ENCODE peak calls at places on chromosomes 3 and 15, in four cellular contexts. One of them, this sample, is unnamed.

GRCh38 chr3:115627180-115628074 is 4.1 kb downstream of the GAP43 start:
- DNase-seq in fibroblast of lung: no peak
- DNase-seq in PC-3: no peak
- DNase-seq in PC-9: no peak
- DNase-seq in this sample: no peak

GRCh38 chr3:149542375-149543312 is 68.1 kb downstream of the TM4SF4 start:
- DNase-seq in fibroblast of lung: no peak
- DNase-seq in PC-3: no peak
- DNase-seq in PC-9: no peak
- DNase-seq in this sample: no peak

GRCh38 chr15:37773111-37773860 is 161.2 kb upstream of the TMCO5A start:
- DNase-seq in fibroblast of lung: peak
- DNase-seq in PC-3: peak
- DNase-seq in PC-9: no peak
- DNase-seq in this sample: no peak

GRCh38 chr3:177013681-177014280 is 183.5 kb downstream of the TBL1XR1 start:
- DNase-seq in fibroblast of lung: no peak
- DNase-seq in PC-3: no peak
- DNase-seq in PC-9: no peak
- DNase-seq in this sample: no peak

GRCh38 chr15:62904511-62904910 is 138.0 kb upstream of the TPM1 start:
- DNase-seq in fibroblast of lung: peak
- DNase-seq in PC-3: no peak
- DNase-seq in PC-9: no peak
- DNase-seq in this sample: no peak

GRCh38 chr3:134373942-134374790 is at the start of gene AMOTL2:
- DNase-seq in fibroblast of lung: peak
- DNase-seq in PC-3: peak
- DNase-seq in PC-9: peak
- DNase-seq in this sample: peak

GRCh38 chr15:52114256-52114655 is 1.7 kb upstream of the BCL2L10 start:
- DNase-seq in fibroblast of lung: no peak
- DNase-seq in PC-3: no peak
- DNase-seq in PC-9: no peak
- DNase-seq in this sample: no peak

GRCh38 chr3:182618981-182619591 is 174.2 kb upstream of the ATP11B start:
- DNase-seq in fibroblast of lung: peak
- DNase-seq in PC-3: peak
- DNase-seq in PC-9: peak
- DNase-seq in this sample: no peak

GRCh38 chr15:39239562-39239961 is 341.3 kb upstream of the THBS1 start:
- DNase-seq in fibroblast of lung: peak
- DNase-seq in PC-3: peak
- DNase-seq in PC-9: no peak
- DNase-seq in this sample: no peak

GRCh38 chr3:30511524-30512278 is 94.7 kb upstream of the TGFBR2 start:
- DNase-seq in fibroblast of lung: peak
- DNase-seq in PC-3: peak
- DNase-seq in PC-9: peak
- DNase-seq in this sample: peak

GRCh38 chr3:122101646-122102045 is 46.5 kb downstream of the CD86 start:
- DNase-seq in fibroblast of lung: peak
- DNase-seq in PC-3: peak
- DNase-seq in PC-9: peak
- DNase-seq in this sample: peak

DNA sequence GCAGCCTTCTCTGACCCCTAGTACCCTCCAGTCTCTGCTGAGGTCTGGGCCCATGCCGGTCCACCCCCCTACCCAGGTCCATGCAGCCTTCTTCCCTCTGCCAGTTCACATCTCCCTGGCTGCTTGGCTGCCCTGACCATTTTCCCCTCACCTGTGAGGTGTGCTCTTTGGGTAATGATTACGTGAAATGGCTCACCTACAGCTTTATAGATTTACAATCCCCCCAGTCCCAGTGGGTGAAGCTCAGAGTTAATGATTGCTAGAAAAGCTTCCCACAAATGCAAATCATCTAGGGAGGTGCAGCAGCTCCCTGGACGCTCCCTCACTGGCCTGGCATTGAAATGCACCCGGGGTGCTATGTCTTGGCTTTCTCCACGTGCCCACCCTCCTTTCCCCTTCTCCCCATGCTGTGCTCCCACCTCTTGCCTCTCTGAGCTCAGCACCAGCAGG is 18.7 kb downstream of the PAQR5 start:
- DNase-seq in fibroblast of lung: no peak
- DNase-seq in PC-3: no peak
- DNase-seq in PC-9: no peak
- DNase-seq in this sample: no peak
- H3K4me3 ChIP-seq in fibroblast of lung: no peak
- H3K4me3 ChIP-seq in PC-3: no peak
- H3K4me3 ChIP-seq in PC-9: no peak
- H3K4me3 ChIP-seq in this sample: no peak

GRCh38 chr15:89494941-89495637 is 1.3 kb downstream of the RHCG start:
- DNase-seq in fibroblast of lung: peak
- DNase-seq in PC-3: peak
- DNase-seq in PC-9: no peak
- DNase-seq in this sample: no peak

GRCh38 chr15:89495638-89496145 is 691 bp downstream of the RHCG start:
- DNase-seq in fibroblast of lung: no peak
- DNase-seq in PC-3: peak
- DNase-seq in PC-9: peak
- DNase-seq in this sample: no peak

GRCh38 chr15:89498574-89498906 is 2.2 kb upstream of the RHCG start:
- DNase-seq in fibroblast of lung: no peak
- DNase-seq in PC-3: no peak
- DNase-seq in PC-9: no peak
- DNase-seq in this sample: no peak

GRCh38 chr15:89494006-89494405 is 2.4 kb downstream of the RHCG start:
- DNase-seq in fibroblast of lung: no peak
- DNase-seq in PC-3: no peak
- DNase-seq in PC-9: no peak
- DNase-seq in this sample: no peak

GRCh38 chr15:89496155-89497098 is at the start of gene RHCG:
- DNase-seq in fibroblast of lung: peak
- DNase-seq in PC-3: no peak
- DNase-seq in PC-9: peak
- DNase-seq in this sample: no peak
- TF ChIP-seq EZH2 in fibroblast of lung: peak
- TF ChIP-seq EZH2 in PC-3: no peak
- TF ChIP-seq EZH2 in PC-9: no peak
- TF ChIP-seq EZH2 in this sample: no peak

GRCh38 chr3:184349563-184350470 is 11.6 kb downstream of the CLCN2 start:
- DNase-seq in fibroblast of lung: no peak
- DNase-seq in PC-3: no peak
- DNase-seq in PC-9: no peak
- DNase-seq in this sample: no peak
- H3K4me3 ChIP-seq in fibroblast of lung: no peak
- H3K4me3 ChIP-seq in PC-3: no peak
- H3K4me3 ChIP-seq in PC-9: no peak
- H3K4me3 ChIP-seq in this sample: no peak

DNA sequence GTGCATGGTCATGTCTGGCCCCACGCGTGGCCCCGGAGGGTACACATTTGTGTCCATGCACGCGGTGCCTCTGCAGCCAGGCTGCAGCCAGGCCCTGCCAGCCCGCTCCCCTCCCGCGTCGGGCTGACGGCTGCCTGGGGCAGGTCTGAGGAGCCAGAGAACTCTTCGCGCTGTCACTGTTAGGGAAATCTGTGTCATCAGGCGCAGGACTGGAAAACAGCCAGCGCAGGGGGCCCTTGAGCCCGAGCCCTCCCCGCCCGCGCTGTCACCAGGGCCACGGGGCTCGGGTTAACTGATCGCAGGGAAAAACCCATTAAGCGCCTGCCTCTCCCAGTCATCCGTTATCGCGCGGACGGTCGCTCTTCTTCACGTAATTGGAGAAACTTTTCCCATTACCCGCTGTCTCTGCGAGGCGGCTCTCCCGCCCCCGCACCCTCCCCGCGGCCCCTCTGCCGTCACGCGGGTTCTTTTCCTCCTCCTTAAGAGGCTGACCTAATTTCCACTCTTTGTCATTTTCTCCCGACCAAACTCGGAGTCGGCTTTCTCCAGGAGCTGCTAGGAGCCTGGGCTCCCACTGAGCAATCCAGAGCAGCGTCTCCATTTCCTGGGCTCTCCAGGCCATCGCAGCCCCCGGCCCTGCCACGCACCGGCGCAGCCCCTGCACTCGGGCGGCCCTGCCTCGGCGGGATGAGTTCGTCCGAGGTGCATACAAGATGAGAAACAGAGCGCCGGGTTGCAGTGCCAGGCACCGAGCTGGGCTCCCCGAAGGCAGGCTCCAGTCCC is 57.5 kb upstream of the PRR23E start:
- DNase-seq in fibroblast of lung: no peak
- DNase-seq in PC-3: no peak
- DNase-seq in PC-9: no peak
- DNase-seq in this sample: no peak
- TF ChIP-seq EZH2 in fibroblast of lung: peak
- TF ChIP-seq EZH2 in PC-3: peak
- TF ChIP-seq EZH2 in PC-9: no peak
- TF ChIP-seq EZH2 in this sample: no peak

GRCh38 chr15:33101036-33101435 is 93.5 kb downstream of the FMN1 start:
- DNase-seq in fibroblast of lung: no peak
- DNase-seq in PC-3: no peak
- DNase-seq in PC-9: no peak
- DNase-seq in this sample: no peak

GRCh38 chr15:33098082-33099058 is 96.1 kb downstream of the FMN1 start:
- DNase-seq in fibroblast of lung: peak
- DNase-seq in PC-3: peak
- DNase-seq in PC-9: peak
- DNase-seq in this sample: no peak

GRCh38 chr15:33104276-33104675 is 90.2 kb downstream of the FMN1 start:
- DNase-seq in fibroblast of lung: peak
- DNase-seq in PC-3: peak
- DNase-seq in PC-9: peak
- DNase-seq in this sample: no peak

GRCh38 chr15:33099213-33099612 is 95.3 kb downstream of the FMN1 start:
- DNase-seq in fibroblast of lung: no peak
- DNase-seq in PC-3: no peak
- DNase-seq in PC-9: no peak
- DNase-seq in this sample: no peak

GRCh38 chr15:33100314-33100713 is 94.2 kb downstream of the FMN1 start:
- DNase-seq in fibroblast of lung: no peak
- DNase-seq in PC-3: no peak
- DNase-seq in PC-9: no peak
- DNase-seq in this sample: no peak
- H3K4me3 ChIP-seq in fibroblast of lung: no peak
- H3K4me3 ChIP-seq in PC-3: no peak
- H3K4me3 ChIP-seq in PC-9: no peak
- H3K4me3 ChIP-seq in this sample: no peak

DNA sequence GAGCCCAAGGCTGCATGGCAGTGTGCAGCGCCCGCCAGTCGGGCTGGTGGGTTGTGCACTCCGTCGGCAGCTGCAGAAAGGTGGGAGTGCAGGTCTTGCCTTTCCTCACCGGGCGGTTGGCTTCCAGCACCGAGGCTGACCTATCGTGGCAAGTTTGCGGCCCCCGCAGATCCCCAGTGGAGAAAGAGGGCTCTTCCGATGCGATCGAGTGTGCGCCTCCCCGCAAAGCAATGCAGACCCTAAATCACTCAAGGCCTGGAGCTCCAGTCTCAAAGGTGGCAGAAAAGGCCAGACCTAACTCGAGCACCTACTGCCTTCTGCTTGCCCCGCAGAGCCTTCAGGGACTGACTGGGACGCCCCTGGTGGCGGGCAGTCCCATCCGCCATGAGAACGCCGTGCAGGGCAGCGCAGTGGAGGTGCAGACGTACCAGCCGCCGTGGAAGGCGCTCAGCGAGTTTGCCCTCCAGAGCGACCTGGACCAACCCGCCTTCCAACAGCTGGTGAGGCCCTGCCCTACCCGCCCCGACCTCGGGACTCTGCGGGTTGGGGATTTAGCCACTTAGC is 4.3 kb downstream of the ISL2 start:
- DNase-seq in fibroblast of lung: no peak
- DNase-seq in PC-3: no peak
- DNase-seq in PC-9: peak
- DNase-seq in this sample: no peak
- TF ChIP-seq EZH2 in fibroblast of lung: peak
- TF ChIP-seq EZH2 in PC-3: no peak
- TF ChIP-seq EZH2 in PC-9: no peak
- TF ChIP-seq EZH2 in this sample: no peak